ENCODE peak calls at places on chromosome 1, in four cellular contexts. E, C, A and Z are unnamed samples.

GRCh38 chr1:11518016-11518670 is 39.2 kb downstream of the DISP3 start:
- DNase-seq in E (no peak), C (no peak), A (no peak), Z (peak)

GRCh38 chr1:26482921-26483320 is 10.7 kb downstream of the HMGN2 start:
- DNase-seq in E (peak), C (no peak), A (no peak), Z (no peak)

GRCh38 chr1:2415801-2416208 is 3.4 kb upstream of the PEX10 start:
- DNase-seq in E (no peak), C (peak), A (no peak), Z (peak)

GRCh38 chr1:77824083-77824482 is 44.6 kb downstream of the MIGA1 start:
- DNase-seq in E (peak), C (no peak), A (no peak), Z (no peak)

GRCh38 chr1:234072793-234073192 is 168.3 kb downstream of the SLC35F3 start:
- DNase-seq in E (no peak), C (no peak), A (no peak), Z (no peak)

GRCh38 chr1:28984311-28984684 is 69.9 kb downstream of the EPB41 start:
- DNase-seq in E (no peak), C (no peak), A (no peak), Z (no peak)

GRCh38 chr1:242468749-242469148 is 55.7 kb downstream of the PLD5 start:
- DNase-seq in E (peak), C (no peak), A (no peak), Z (no peak)

GRCh38 chr1:59052194-59052593 is 244.7 kb upstream of the FGGY start:
- DNase-seq in E (no peak), C (no peak), A (no peak), Z (no peak)

GRCh38 chr1:113835686-113836290 is 23.5 kb upstream of the RSBN1 start:
- DNase-seq in E (peak), C (no peak), A (no peak), Z (no peak)

GRCh38 chr1:65799601-65800000 is 6.9 kb downstream of the PDE4B start:
- DNase-seq in E (no peak), C (no peak), A (no peak), Z (no peak)

GRCh38 chr1:206559661-206559995 is 52.3 kb downstream of the RASSF5 start:
- DNase-seq in E (no peak), C (no peak), A (no peak), Z (no peak)

GRCh38 chr1:214453109-214453722 is 98.2 kb downstream of the PTPN14 start:
- DNase-seq in E (peak), C (no peak), A (no peak), Z (no peak)

GRCh38 chr1:18191037-18191867 is 83.7 kb downstream of the IGSF21 start:
- DNase-seq in E (no peak), C (no peak), A (no peak), Z (no peak)

GRCh38 chr1:96520542-96520941 is 201.0 kb upstream of the PTBP2 start:
- DNase-seq in E (peak), C (no peak), A (peak), Z (no peak)